ENCODE peak calls at places on chromosomes 7 and 10, in ten cellular contexts. One of them, this sample, is unnamed.

GRCh38 chr7:1007901-1008300 is 24.9 kb downstream of the CYP2W1 start:
- DNase-seq in neural progenitor cell: no peak
- DNase-seq in psoas muscle: no peak
- DNase-seq in mammary epithelial cell: no peak
- DNase-seq in right atrium auricular region: no peak
- DNase-seq in right cardiac atrium: no peak
- DNase-seq in sigmoid colon: no peak
- DNase-seq in body of pancreas: no peak
- DNase-seq in aorta: no peak
- DNase-seq in heart left ventricle: no peak
- DNase-seq in this sample: no peak

GRCh38 chr7:44541876-44542610 is 913 bp upstream of the NPC1L1 start:
- DNase-seq in body of pancreas: no peak
- DNase-seq in sigmoid colon: no peak
- DNase-seq in right atrium auricular region: no peak
- DNase-seq in right cardiac atrium: no peak
- DNase-seq in neural progenitor cell: no peak
- DNase-seq in aorta: no peak
- DNase-seq in psoas muscle: no peak
- DNase-seq in mammary epithelial cell: no peak
- DNase-seq in heart left ventricle: no peak
- DNase-seq in this sample: no peak

GRCh38 chr7:40297741-40298311 is 163.0 kb downstream of the SUGCT start:
- DNase-seq in mammary epithelial cell: peak; percentile 16
- DNase-seq in heart left ventricle: no peak
- DNase-seq in sigmoid colon: no peak
- DNase-seq in body of pancreas: no peak
- DNase-seq in aorta: no peak
- DNase-seq in right cardiac atrium: no peak
- DNase-seq in psoas muscle: no peak
- DNase-seq in neural progenitor cell: no peak
- DNase-seq in right atrium auricular region: no peak
- DNase-seq in this sample: no peak

GRCh38 chr7:101165075-101165957 is at the start of gene VGF:
- DNase-seq in neural progenitor cell: peak; percentile 99
- DNase-seq in right cardiac atrium: peak; percentile 96
- DNase-seq in sigmoid colon: peak; percentile 92
- DNase-seq in heart left ventricle: peak; percentile 92
- DNase-seq in body of pancreas: peak; percentile 89
- DNase-seq in right atrium auricular region: peak; percentile 90
- DNase-seq in psoas muscle: peak; percentile 95
- DNase-seq in mammary epithelial cell: peak; percentile 91
- DNase-seq in aorta: peak; percentile 95
- DNase-seq in this sample: peak; percentile 86

GRCh38 chr10:49138361-49138891 is 4.6 kb upstream of the FAM170B start:
- DNase-seq in right cardiac atrium: peak; percentile 35
- DNase-seq in right atrium auricular region: no peak
- DNase-seq in mammary epithelial cell: no peak
- DNase-seq in sigmoid colon: no peak
- DNase-seq in heart left ventricle: peak; percentile 37
- DNase-seq in body of pancreas: no peak
- DNase-seq in neural progenitor cell: no peak
- DNase-seq in psoas muscle: peak; percentile 63
- DNase-seq in aorta: peak; percentile 65
- DNase-seq in this sample: no peak

GRCh38 chr7:134104166-134104565 is 23.0 kb upstream of the LRGUK start:
- DNase-seq in sigmoid colon: no peak
- DNase-seq in right cardiac atrium: no peak
- DNase-seq in psoas muscle: no peak
- DNase-seq in heart left ventricle: no peak
- DNase-seq in neural progenitor cell: no peak
- DNase-seq in body of pancreas: no peak
- DNase-seq in aorta: no peak
- DNase-seq in right atrium auricular region: no peak
- DNase-seq in mammary epithelial cell: no peak
- DNase-seq in this sample: no peak

GRCh38 chr7:33243319-33243881 is 114.0 kb downstream of the BBS9 start:
- DNase-seq in body of pancreas: no peak
- DNase-seq in neural progenitor cell: peak; percentile 55
- DNase-seq in heart left ventricle: no peak
- DNase-seq in sigmoid colon: no peak
- DNase-seq in right cardiac atrium: no peak
- DNase-seq in aorta: no peak
- DNase-seq in psoas muscle: no peak
- DNase-seq in mammary epithelial cell: peak; percentile 27
- DNase-seq in right atrium auricular region: no peak
- DNase-seq in this sample: no peak

GRCh38 chr7:117572826-117573620 is 93.2 kb downstream of the CFTR start:
- DNase-seq in right cardiac atrium: no peak
- DNase-seq in neural progenitor cell: no peak
- DNase-seq in heart left ventricle: no peak
- DNase-seq in body of pancreas: no peak
- DNase-seq in psoas muscle: no peak
- DNase-seq in aorta: no peak
- DNase-seq in sigmoid colon: no peak
- DNase-seq in mammary epithelial cell: no peak
- DNase-seq in right atrium auricular region: no peak
- DNase-seq in this sample: no peak

GRCh38 chr7:144842377-144842851 is 6.6 kb upstream of the TPK1 start:
- DNase-seq in body of pancreas: peak; percentile 20
- DNase-seq in neural progenitor cell: peak; percentile 66
- DNase-seq in right cardiac atrium: peak; percentile 27
- DNase-seq in psoas muscle: no peak
- DNase-seq in sigmoid colon: peak; percentile 68
- DNase-seq in right atrium auricular region: peak; percentile 66
- DNase-seq in mammary epithelial cell: peak; percentile 24
- DNase-seq in heart left ventricle: peak; percentile 45
- DNase-seq in aorta: peak; percentile 64
- DNase-seq in this sample: no peak

GRCh38 chr10:3749597-3750351 is 35.2 kb downstream of the KLF6 start:
- DNase-seq in sigmoid colon: peak; percentile 88
- DNase-seq in body of pancreas: no peak
- DNase-seq in aorta: peak; percentile 65
- DNase-seq in neural progenitor cell: no peak
- DNase-seq in right cardiac atrium: no peak
- DNase-seq in mammary epithelial cell: no peak
- DNase-seq in psoas muscle: peak; percentile 77
- DNase-seq in heart left ventricle: no peak
- DNase-seq in right atrium auricular region: no peak
- DNase-seq in this sample: no peak

GRCh38 chr7:31883761-31884164 is 186.4 kb downstream of the PDE1C start:
- DNase-seq in right atrium auricular region: no peak
- DNase-seq in body of pancreas: no peak
- DNase-seq in mammary epithelial cell: peak; percentile 91
- DNase-seq in sigmoid colon: no peak
- DNase-seq in neural progenitor cell: no peak
- DNase-seq in aorta: no peak
- DNase-seq in psoas muscle: no peak
- DNase-seq in heart left ventricle: no peak
- DNase-seq in right cardiac atrium: peak; percentile 16
- DNase-seq in this sample: peak; percentile 63

GRCh38 chr7:21773326-21773725 is 172.4 kb downstream of the CDCA7L start:
- DNase-seq in aorta: no peak
- DNase-seq in neural progenitor cell: peak; percentile 34
- DNase-seq in body of pancreas: no peak
- DNase-seq in mammary epithelial cell: peak; percentile 8
- DNase-seq in right cardiac atrium: no peak
- DNase-seq in psoas muscle: no peak
- DNase-seq in heart left ventricle: no peak
- DNase-seq in sigmoid colon: no peak
- DNase-seq in right atrium auricular region: no peak
- DNase-seq in this sample: no peak

GRCh38 chr10:45374451-45375052 is 536 bp downstream of the ALOX5 start:
- DNase-seq in right cardiac atrium: no peak
- DNase-seq in sigmoid colon: no peak
- DNase-seq in psoas muscle: no peak
- DNase-seq in aorta: no peak
- DNase-seq in right atrium auricular region: peak; percentile 53
- DNase-seq in mammary epithelial cell: peak; percentile 29
- DNase-seq in neural progenitor cell: no peak
- DNase-seq in body of pancreas: peak; percentile 59
- DNase-seq in heart left ventricle: no peak
- DNase-seq in this sample: no peak

GRCh38 chr7:155386608-155387007 is 71.3 kb upstream of the EN2 start:
- DNase-seq in mammary epithelial cell: no peak
- DNase-seq in neural progenitor cell: no peak
- DNase-seq in aorta: peak; percentile 6
- DNase-seq in heart left ventricle: no peak
- DNase-seq in sigmoid colon: no peak
- DNase-seq in right cardiac atrium: no peak
- DNase-seq in right atrium auricular region: no peak
- DNase-seq in body of pancreas: no peak
- DNase-seq in psoas muscle: no peak
- DNase-seq in this sample: no peak
- H3K27ac ChIP-seq in mammary epithelial cell: no peak overlapping the region
- H3K27ac ChIP-seq in neural progenitor cell: no peak overlapping the region
- H3K27ac ChIP-seq in aorta: no peak overlapping the region
- H3K27ac ChIP-seq in heart left ventricle: no peak overlapping the region
- H3K27ac ChIP-seq in sigmoid colon: no peak overlapping the region
- H3K27ac ChIP-seq in right cardiac atrium: no peak overlapping the region
- H3K27ac ChIP-seq in right atrium auricular region: no peak overlapping the region
- H3K27ac ChIP-seq in body of pancreas: no peak overlapping the region
- H3K27ac ChIP-seq in psoas muscle: no peak overlapping the region
- H3K27ac ChIP-seq in this sample: no peak overlapping the region

DNA sequence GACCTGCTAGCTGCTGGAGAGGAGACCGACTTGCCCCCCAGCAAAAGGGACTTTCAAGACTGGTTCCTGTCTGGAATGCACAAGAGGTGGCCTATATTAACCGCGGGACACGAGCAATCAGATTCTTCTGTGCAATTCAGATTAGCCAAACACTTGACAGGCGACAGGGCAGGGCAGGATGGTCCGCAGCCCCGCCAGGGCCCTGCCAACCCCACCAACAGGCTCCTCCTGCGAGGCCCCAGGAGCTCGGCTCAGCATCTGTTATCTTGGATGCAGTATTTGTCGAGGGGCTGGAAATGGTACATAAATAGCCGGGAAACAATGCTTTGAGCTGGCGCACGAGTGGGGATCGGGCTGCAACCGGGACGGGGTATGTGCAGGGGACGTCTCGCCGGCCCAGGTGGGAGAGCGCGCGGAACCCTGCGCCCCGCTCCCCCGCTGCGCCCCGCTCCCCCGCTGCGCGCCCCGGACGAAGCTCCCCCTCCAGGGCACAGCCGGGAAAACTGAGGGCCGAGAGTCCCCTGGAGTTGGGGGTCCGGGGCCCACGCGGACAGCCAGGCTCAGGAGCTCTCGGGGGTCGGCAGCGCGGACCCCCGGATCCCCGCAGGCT is 669 bp downstream of the RADIL start:
- DNase-seq in sigmoid colon: peak; percentile 66
- DNase-seq in body of pancreas: no peak
- DNase-seq in right cardiac atrium: no peak
- DNase-seq in aorta: no peak
- DNase-seq in heart left ventricle: no peak
- DNase-seq in right atrium auricular region: no peak
- DNase-seq in mammary epithelial cell: no peak
- DNase-seq in neural progenitor cell: peak; percentile 62
- DNase-seq in psoas muscle: peak; percentile 48
- DNase-seq in this sample: no peak
- H3K4me3 ChIP-seq in sigmoid colon: peak overlapping the region; percentile 79
- H3K4me3 ChIP-seq in body of pancreas: no peak overlapping the region
- H3K4me3 ChIP-seq in right cardiac atrium: peak overlapping the region; percentile 82
- H3K4me3 ChIP-seq in aorta: peak overlapping the region; percentile 74
- H3K4me3 ChIP-seq in heart left ventricle: peak overlapping the region; percentile 66
- H3K4me3 ChIP-seq in right atrium auricular region: peak overlapping the region; percentile 68
- H3K4me3 ChIP-seq in mammary epithelial cell: no peak overlapping the region
- H3K4me3 ChIP-seq in neural progenitor cell: peak overlapping the region; percentile 74
- H3K4me3 ChIP-seq in psoas muscle: peak overlapping the region; percentile 67
- H3K4me3 ChIP-seq in this sample: peak overlapping the region; percentile 73

GRCh38 chr7:66265566-66265965 is 60.4 kb downstream of the TPST1 start:
- DNase-seq in right atrium auricular region: no peak
- DNase-seq in body of pancreas: no peak
- DNase-seq in right cardiac atrium: no peak
- DNase-seq in mammary epithelial cell: no peak
- DNase-seq in sigmoid colon: no peak
- DNase-seq in psoas muscle: no peak
- DNase-seq in neural progenitor cell: peak; percentile 56
- DNase-seq in heart left ventricle: no peak
- DNase-seq in aorta: no peak
- DNase-seq in this sample: no peak
- H3K27me3 ChIP-seq in right atrium auricular region: no peaks in the 10 kb centered on the region
- H3K27me3 ChIP-seq in body of pancreas: no peaks in the 10 kb centered on the region
- H3K27me3 ChIP-seq in right cardiac atrium: no peaks in the 10 kb centered on the region
- H3K27me3 ChIP-seq in mammary epithelial cell: no peaks in the 10 kb centered on the region
- H3K27me3 ChIP-seq in sigmoid colon: no peaks in the 10 kb centered on the region
- H3K27me3 ChIP-seq in psoas muscle: no peaks in the 10 kb centered on the region
- H3K27me3 ChIP-seq in neural progenitor cell: no peaks in the 10 kb centered on the region
- H3K27me3 ChIP-seq in heart left ventricle: no peaks in the 10 kb centered on the region
- H3K27me3 ChIP-seq in aorta: no peaks in the 10 kb centered on the region
- H3K27me3 ChIP-seq in this sample: no peaks in the 10 kb centered on the region

GRCh38 chr10:7818295-7819125 is at the start of gene TAF3:
- DNase-seq in mammary epithelial cell: peak; percentile 88
- DNase-seq in psoas muscle: peak; percentile 96
- DNase-seq in aorta: peak; percentile 95
- DNase-seq in body of pancreas: peak; percentile 93
- DNase-seq in right cardiac atrium: peak; percentile 93
- DNase-seq in heart left ventricle: peak; percentile 93
- DNase-seq in sigmoid colon: peak; percentile 96
- DNase-seq in right atrium auricular region: peak; percentile 91
- DNase-seq in neural progenitor cell: peak; percentile 97
- DNase-seq in this sample: peak; percentile 91

GRCh38 chr10:7813481-7813880 is 4.8 kb upstream of the TAF3 start:
- DNase-seq in aorta: no peak
- DNase-seq in sigmoid colon: no peak
- DNase-seq in heart left ventricle: no peak
- DNase-seq in psoas muscle: no peak
- DNase-seq in right cardiac atrium: no peak
- DNase-seq in right atrium auricular region: no peak
- DNase-seq in body of pancreas: no peak
- DNase-seq in neural progenitor cell: no peak
- DNase-seq in mammary epithelial cell: no peak
- DNase-seq in this sample: no peak

GRCh38 chr10:7817576-7817975 is 729 bp upstream of the TAF3 start:
- DNase-seq in psoas muscle: no peak
- DNase-seq in right atrium auricular region: no peak
- DNase-seq in sigmoid colon: no peak
- DNase-seq in heart left ventricle: no peak
- DNase-seq in neural progenitor cell: peak; percentile 12
- DNase-seq in mammary epithelial cell: no peak
- DNase-seq in aorta: no peak
- DNase-seq in right cardiac atrium: no peak
- DNase-seq in body of pancreas: no peak
- DNase-seq in this sample: no peak

GRCh38 chr10:7819126-7819470 is 793 bp downstream of the TAF3 start:
- DNase-seq in sigmoid colon: no peak
- DNase-seq in mammary epithelial cell: peak; percentile 49
- DNase-seq in right cardiac atrium: peak; percentile 16
- DNase-seq in psoas muscle: peak; percentile 62
- DNase-seq in body of pancreas: peak; percentile 50
- DNase-seq in neural progenitor cell: peak; percentile 82
- DNase-seq in heart left ventricle: peak; percentile 26
- DNase-seq in right atrium auricular region: peak; percentile 61
- DNase-seq in aorta: peak; percentile 49
- DNase-seq in this sample: peak; percentile 25

DNA sequence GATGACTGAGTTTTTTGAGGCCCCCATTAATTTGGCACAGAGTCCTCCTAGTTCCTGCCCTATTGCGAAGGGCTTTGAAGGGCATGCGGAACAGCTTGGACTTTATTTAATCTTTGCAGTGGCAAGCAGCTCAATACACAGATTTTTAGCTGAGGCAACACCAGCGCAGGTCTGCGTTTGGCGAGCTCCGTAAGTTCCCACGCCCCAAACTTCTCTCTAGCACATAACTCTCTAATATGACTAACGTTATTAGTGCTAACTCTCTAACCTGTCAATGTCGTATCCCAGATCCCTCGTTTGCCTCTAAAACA is 366 bp upstream of the TAF3 start:
- DNase-seq in aorta: no peak
- DNase-seq in heart left ventricle: no peak
- DNase-seq in right cardiac atrium: no peak
- DNase-seq in mammary epithelial cell: no peak
- DNase-seq in sigmoid colon: no peak
- DNase-seq in body of pancreas: no peak
- DNase-seq in neural progenitor cell: no peak
- DNase-seq in psoas muscle: no peak
- DNase-seq in right atrium auricular region: no peak
- DNase-seq in this sample: no peak
- H3K27ac ChIP-seq in aorta: peak overlapping the region; percentile 23
- H3K27ac ChIP-seq in heart left ventricle: peak overlapping the region; percentile 84
- H3K27ac ChIP-seq in right cardiac atrium: no peak overlapping the region
- H3K27ac ChIP-seq in mammary epithelial cell: peak overlapping the region; percentile 24
- H3K27ac ChIP-seq in sigmoid colon: peak overlapping the region; percentile 83
- H3K27ac ChIP-seq in body of pancreas: peak overlapping the region; percentile 56
- H3K27ac ChIP-seq in neural progenitor cell: no peak overlapping the region
- H3K27ac ChIP-seq in psoas muscle: peak overlapping the region; percentile 83
- H3K27ac ChIP-seq in right atrium auricular region: peak overlapping the region; percentile 83
- H3K27ac ChIP-seq in this sample: no peak overlapping the region